ENCODE peak calls at places on chromosomes 11 and 22, in six cellular contexts. One of them, this sample, is unnamed.

GRCh38 chr11:1151366-1152315 is 6.1 kb upstream of the MUC5AC start:
- DNase-seq in tibial nerve: no peak
- DNase-seq in LoVo: no peak
- DNase-seq in ACHN: no peak
- DNase-seq in fibroblast of lung: no peak
- DNase-seq in stomach: no peak
- DNase-seq in this sample: no peak

GRCh38 chr22:26529345-26529744 is 17.1 kb upstream of the TFIP11 start:
- DNase-seq in tibial nerve: no peak
- DNase-seq in LoVo: no peak
- DNase-seq in ACHN: no peak
- DNase-seq in fibroblast of lung: no peak
- DNase-seq in stomach: no peak
- DNase-seq in this sample: no peak

GRCh38 chr22:46769191-46769675 is 6.8 kb downstream of the TBC1D22A start:
- DNase-seq in tibial nerve: no peak
- DNase-seq in LoVo: no peak
- DNase-seq in ACHN: no peak
- DNase-seq in fibroblast of lung: no peak
- DNase-seq in stomach: peak; percentile 58
- DNase-seq in this sample: no peak

GRCh38 chr22:29782061-29782845 is 15.1 kb downstream of the UQCR10 start:
- DNase-seq in tibial nerve: no peak
- DNase-seq in LoVo: no peak
- DNase-seq in ACHN: no peak
- DNase-seq in fibroblast of lung: peak; percentile 71
- DNase-seq in stomach: peak; percentile 87
- DNase-seq in this sample: no peak

GRCh38 chr22:49999063-49999900 is 13.3 kb downstream of the IL17REL start:
- DNase-seq in tibial nerve: no peak
- DNase-seq in LoVo: no peak
- DNase-seq in ACHN: no peak
- DNase-seq in fibroblast of lung: no peak
- DNase-seq in stomach: no peak
- DNase-seq in this sample: peak; percentile 74

GRCh38 chr22:16960884-16961249 is 47.2 kb downstream of the GAB4 start:
- DNase-seq in tibial nerve: no peak
- DNase-seq in LoVo: no peak
- DNase-seq in ACHN: no peak
- DNase-seq in fibroblast of lung: no peak
- DNase-seq in stomach: no peak
- DNase-seq in this sample: no peak

GRCh38 chr11:83158965-83159900 is 2.3 kb downstream of the PCF11 start:
- DNase-seq in tibial nerve: no peak
- DNase-seq in LoVo: no peak
- DNase-seq in ACHN: no peak
- DNase-seq in fibroblast of lung: no peak
- DNase-seq in stomach: no peak
- DNase-seq in this sample: no peak

GRCh38 chr11:2345050-2345449 is 32.1 kb upstream of the CD81 start:
- DNase-seq in tibial nerve: no peak
- DNase-seq in LoVo: no peak
- DNase-seq in ACHN: no peak
- DNase-seq in fibroblast of lung: no peak
- DNase-seq in stomach: no peak
- DNase-seq in this sample: no peak

GRCh38 chr11:5123802-5124521 is 14.2 kb downstream of the OR52A5 start:
- DNase-seq in tibial nerve: peak; percentile 40
- DNase-seq in LoVo: peak; percentile 55
- DNase-seq in ACHN: peak; percentile 66
- DNase-seq in fibroblast of lung: peak; percentile 43
- DNase-seq in stomach: peak; percentile 58
- DNase-seq in this sample: peak; percentile 83

GRCh38 chr22:36644333-36644757 is 59.2 kb downstream of the CACNG2 start:
- DNase-seq in tibial nerve: no peak
- DNase-seq in LoVo: peak; percentile 80
- DNase-seq in ACHN: peak; percentile 92
- DNase-seq in fibroblast of lung: peak; percentile 86
- DNase-seq in stomach: no peak
- DNase-seq in this sample: peak; percentile 59

GRCh38 chr11:33832676-33833075 is 58.4 kb upstream of the FBXO3 start:
- DNase-seq in tibial nerve: no peak
- DNase-seq in LoVo: no peak
- DNase-seq in ACHN: no peak
- DNase-seq in fibroblast of lung: no peak
- DNase-seq in stomach: no peak
- DNase-seq in this sample: no peak

GRCh38 chr11:279040-279965 is 1.1 kb downstream of the NLRP6 start:
- DNase-seq in tibial nerve: peak; percentile 8
- DNase-seq in LoVo: no peak
- DNase-seq in ACHN: no peak
- DNase-seq in fibroblast of lung: no peak
- DNase-seq in stomach: no peak
- DNase-seq in this sample: no peak

GRCh38 chr11:112751312-112751711 is 209.9 kb upstream of the NCAM1 start:
- DNase-seq in tibial nerve: no peak
- DNase-seq in LoVo: no peak
- DNase-seq in ACHN: no peak
- DNase-seq in fibroblast of lung: no peak
- DNase-seq in stomach: no peak
- DNase-seq in this sample: no peak

GRCh38 chr22:23856721-23857605 is 712 bp upstream of the SLC2A11 start:
- DNase-seq in tibial nerve: no peak
- DNase-seq in LoVo: peak; percentile 9
- DNase-seq in ACHN: peak; percentile 74
- DNase-seq in fibroblast of lung: peak; percentile 64
- DNase-seq in stomach: no peak
- DNase-seq in this sample: peak; percentile 71

GRCh38 chr22:49760280-49760629 is 67.4 kb downstream of the BRD1 start:
- DNase-seq in tibial nerve: no peak
- DNase-seq in LoVo: no peak
- DNase-seq in ACHN: no peak
- DNase-seq in fibroblast of lung: no peak
- DNase-seq in stomach: no peak
- DNase-seq in this sample: no peak

GRCh38 chr11:67354314-67355022 is 1.1 kb upstream of the POLD4 start:
- DNase-seq in tibial nerve: no peak
- DNase-seq in LoVo: peak; percentile 94
- DNase-seq in ACHN: peak; percentile 90
- DNase-seq in fibroblast of lung: peak; percentile 97
- DNase-seq in stomach: peak; percentile 68
- DNase-seq in this sample: no peak

GRCh38 chr11:441418-442274 is at the start of gene ANO9:
- DNase-seq in tibial nerve: no peak
- DNase-seq in LoVo: peak; percentile 71
- DNase-seq in ACHN: no peak
- DNase-seq in fibroblast of lung: no peak
- DNase-seq in stomach: peak; percentile 81
- DNase-seq in this sample: peak; percentile 65

GRCh38 chr22:19067696-19068348 is 54.4 kb downstream of the DGCR2 start:
- DNase-seq in tibial nerve: no peak
- DNase-seq in LoVo: no peak
- DNase-seq in ACHN: no peak
- DNase-seq in fibroblast of lung: no peak
- DNase-seq in stomach: no peak
- DNase-seq in this sample: no peak

GRCh38 chr11:61742391-61742790 is 10.0 kb upstream of the MYRF start:
- DNase-seq in tibial nerve: no peak
- DNase-seq in LoVo: no peak
- DNase-seq in ACHN: no peak
- DNase-seq in fibroblast of lung: no peak
- DNase-seq in stomach: no peak
- DNase-seq in this sample: no peak

GRCh38 chr22:29245626-29246385 is 22.0 kb downstream of the RHBDD3 start:
- DNase-seq in tibial nerve: peak; percentile 58
- DNase-seq in LoVo: peak; percentile 50
- DNase-seq in ACHN: peak; percentile 47
- DNase-seq in fibroblast of lung: peak; percentile 48
- DNase-seq in stomach: peak; percentile 81
- DNase-seq in this sample: peak; percentile 80

GRCh38 chr11:34910817-34911216 is 5.4 kb downstream of the APIP start:
- DNase-seq in tibial nerve: no peak
- DNase-seq in LoVo: no peak
- DNase-seq in ACHN: no peak
- DNase-seq in fibroblast of lung: no peak
- DNase-seq in stomach: no peak
- DNase-seq in this sample: no peak

GRCh38 chr22:45240137-45240809 is 421 bp downstream of the KIAA0930 start:
- DNase-seq in tibial nerve: no peak
- DNase-seq in LoVo: no peak
- DNase-seq in ACHN: no peak
- DNase-seq in fibroblast of lung: peak; percentile 35
- DNase-seq in stomach: no peak
- DNase-seq in this sample: no peak

GRCh38 chr11:112225753-112226061 is 521 bp upstream of the PTS start:
- DNase-seq in tibial nerve: peak; percentile 21
- DNase-seq in LoVo: no peak
- DNase-seq in ACHN: peak; percentile 70
- DNase-seq in fibroblast of lung: peak; percentile 74
- DNase-seq in stomach: no peak
- DNase-seq in this sample: peak; percentile 16

GRCh38 chr22:48708558-48709245 is 1119.0 kb downstream of the BRD1 start:
- DNase-seq in tibial nerve: no peak
- DNase-seq in LoVo: no peak
- DNase-seq in ACHN: no peak
- DNase-seq in fibroblast of lung: no peak
- DNase-seq in stomach: no peak
- DNase-seq in this sample: no peak

GRCh38 chr11:10916674-10917073 is 58.8 kb upstream of the ZBED5 start:
- DNase-seq in tibial nerve: no peak
- DNase-seq in LoVo: no peak
- DNase-seq in ACHN: no peak
- DNase-seq in fibroblast of lung: no peak
- DNase-seq in stomach: no peak
- DNase-seq in this sample: no peak

GRCh38 chr11:83019888-83020579 is 51.7 kb downstream of the RAB30 start:
- DNase-seq in tibial nerve: no peak
- DNase-seq in LoVo: no peak
- DNase-seq in ACHN: no peak
- DNase-seq in fibroblast of lung: no peak
- DNase-seq in stomach: peak; percentile 66
- DNase-seq in this sample: no peak

GRCh38 chr11:71298761-71299181 is 46.4 kb upstream of the SHANK2 start:
- DNase-seq in tibial nerve: no peak
- DNase-seq in LoVo: no peak
- DNase-seq in ACHN: no peak
- DNase-seq in fibroblast of lung: no peak
- DNase-seq in stomach: peak; percentile 22
- DNase-seq in this sample: no peak

GRCh38 chr11:114073506-114074381 is 14.2 kb downstream of the ZBTB16 start:
- DNase-seq in tibial nerve: no peak
- DNase-seq in LoVo: no peak
- DNase-seq in ACHN: no peak
- DNase-seq in fibroblast of lung: no peak
- DNase-seq in stomach: no peak
- DNase-seq in this sample: no peak

GRCh38 chr11:34299284-34299961 is 58.4 kb downstream of the ABTB2 start:
- DNase-seq in tibial nerve: no peak
- DNase-seq in LoVo: no peak
- DNase-seq in ACHN: no peak
- DNase-seq in fibroblast of lung: no peak
- DNase-seq in stomach: no peak
- DNase-seq in this sample: no peak

GRCh38 chr11:77596626-77597025 is 6.9 kb downstream of the AQP11 start:
- DNase-seq in tibial nerve: no peak
- DNase-seq in LoVo: no peak
- DNase-seq in ACHN: no peak
- DNase-seq in fibroblast of lung: peak; percentile 32
- DNase-seq in stomach: no peak
- DNase-seq in this sample: no peak

GRCh38 chr11:102623998-102624397 is 1.1 kb downstream of the MMP20 start:
- DNase-seq in tibial nerve: no peak
- DNase-seq in LoVo: no peak
- DNase-seq in ACHN: no peak
- DNase-seq in fibroblast of lung: no peak
- DNase-seq in stomach: no peak
- DNase-seq in this sample: no peak

GRCh38 chr11:2213384-2213842 is 41.8 kb upstream of the TH start:
- DNase-seq in tibial nerve: no peak
- DNase-seq in LoVo: no peak
- DNase-seq in ACHN: no peak
- DNase-seq in fibroblast of lung: no peak
- DNase-seq in stomach: no peak
- DNase-seq in this sample: peak; percentile 22

GRCh38 chr22:24707477-24707816 is 67.1 kb downstream of the PIWIL3 start:
- DNase-seq in tibial nerve: no peak
- DNase-seq in LoVo: no peak
- DNase-seq in ACHN: no peak
- DNase-seq in fibroblast of lung: no peak
- DNase-seq in stomach: no peak
- DNase-seq in this sample: no peak

GRCh38 chr22:23237841-23238240 is 57.5 kb downstream of the BCR start:
- DNase-seq in tibial nerve: no peak
- DNase-seq in LoVo: no peak
- DNase-seq in ACHN: no peak
- DNase-seq in fibroblast of lung: no peak
- DNase-seq in stomach: no peak
- DNase-seq in this sample: no peak

GRCh38 chr22:44638966-44639739 is 62.9 kb upstream of the PRR5 start:
- DNase-seq in tibial nerve: no peak
- DNase-seq in LoVo: no peak
- DNase-seq in ACHN: no peak
- DNase-seq in fibroblast of lung: no peak
- DNase-seq in stomach: no peak
- DNase-seq in this sample: no peak

GRCh38 chr11:12706531-12707499 is 32.6 kb downstream of the TEAD1 start:
- DNase-seq in tibial nerve: no peak
- DNase-seq in LoVo: peak; percentile 69
- DNase-seq in ACHN: no peak
- DNase-seq in fibroblast of lung: no peak
- DNase-seq in stomach: peak; percentile 44
- DNase-seq in this sample: no peak

GRCh38 chr22:29509298-29509697 is 29.3 kb downstream of the NEFH start:
- DNase-seq in tibial nerve: no peak
- DNase-seq in LoVo: no peak
- DNase-seq in ACHN: no peak
- DNase-seq in fibroblast of lung: no peak
- DNase-seq in stomach: no peak
- DNase-seq in this sample: no peak

GRCh38 chr11:34600339-34601084 is 20.4 kb upstream of the EHF start:
- DNase-seq in tibial nerve: no peak
- DNase-seq in LoVo: peak; percentile 86
- DNase-seq in ACHN: peak; percentile 9
- DNase-seq in fibroblast of lung: peak; percentile 64
- DNase-seq in stomach: peak; percentile 87
- DNase-seq in this sample: no peak

This sample was measured in WTC11.